ENCODE peak calls at places on chromosomes 2 and 18, in seven cellular contexts. J, Q, W, C, U, A and H are unnamed samples. For H3K9me3, the result is how much of the 10 kb centered on the place peaks cover.

GRCh38 chr2:38376683-38377500 is at the start of gene ATL2:
- DNase-seq in J (peak), Q (peak), W (peak), C (peak), U (peak), A (peak), H (peak)

GRCh38 chr2:224786848-224787247 is 70.7 kb upstream of the CCDC195 start:
- DNase-seq in J (no peak), Q (no peak), W (no peak), C (no peak), U (no peak), A (no peak), H (no peak)

GRCh38 chr18:74508821-74509225 is 12.7 kb downstream of the CNDP2 start:
- DNase-seq in J (peak), Q (no peak), W (no peak), C (no peak), U (no peak), A (peak), H (no peak)

GRCh38 chr2:38933653-38934052 is 44.0 kb downstream of the ARHGEF33 start:
- DNase-seq in J (no peak), Q (no peak), W (no peak), C (no peak), U (no peak), A (no peak), H (no peak)

GRCh38 chr2:187658952-187659525 is 104.8 kb upstream of the TFPI start:
- DNase-seq in J (peak), Q (no peak), W (peak), C (peak), U (no peak), A (no peak), H (no peak)

GRCh38 chr2:134540954-134541353 is 177.8 kb downstream of the TMEM163 start:
- DNase-seq in J (no peak), Q (no peak), W (no peak), C (no peak), U (no peak), A (no peak), H (no peak)

GRCh38 chr2:202599911-202600310 is 34.9 kb upstream of the FAM117B start:
- DNase-seq in J (no peak), Q (no peak), W (no peak), C (no peak), U (no peak), A (no peak), H (no peak)

GRCh38 chr2:45909677-45910191 is 258.3 kb downstream of the PRKCE start:
- DNase-seq in J (peak), Q (no peak), W (no peak), C (peak), U (no peak), A (no peak), H (no peak)

GRCh38 chr18:5052491-5052890 is 144.6 kb downstream of the AKAIN1 start:
- DNase-seq in J (no peak), Q (no peak), W (no peak), C (no peak), U (no peak), A (no peak), H (no peak)

GRCh38 chr18:35248429-35248828 is 7.6 kb downstream of the ZNF397 start:
- DNase-seq in J (no peak), Q (no peak), W (no peak), C (no peak), U (no peak), A (no peak), H (no peak)

GRCh38 chr18:35244671-35245070 is 3.8 kb downstream of the ZNF397 start:
- DNase-seq in J (no peak), Q (no peak), W (no peak), C (no peak), U (no peak), A (no peak), H (no peak)

GRCh38 chr18:35247412-35248249 is 6.8 kb downstream of the ZNF397 start:
- DNase-seq in J (no peak), Q (no peak), W (no peak), C (peak), U (no peak), A (no peak), H (no peak)

GRCh38 chr18:35246831-35247230 is 6.0 kb downstream of the ZNF397 start:
- DNase-seq in J (no peak), Q (no peak), W (no peak), C (no peak), U (no peak), A (no peak), H (no peak)

DNA sequence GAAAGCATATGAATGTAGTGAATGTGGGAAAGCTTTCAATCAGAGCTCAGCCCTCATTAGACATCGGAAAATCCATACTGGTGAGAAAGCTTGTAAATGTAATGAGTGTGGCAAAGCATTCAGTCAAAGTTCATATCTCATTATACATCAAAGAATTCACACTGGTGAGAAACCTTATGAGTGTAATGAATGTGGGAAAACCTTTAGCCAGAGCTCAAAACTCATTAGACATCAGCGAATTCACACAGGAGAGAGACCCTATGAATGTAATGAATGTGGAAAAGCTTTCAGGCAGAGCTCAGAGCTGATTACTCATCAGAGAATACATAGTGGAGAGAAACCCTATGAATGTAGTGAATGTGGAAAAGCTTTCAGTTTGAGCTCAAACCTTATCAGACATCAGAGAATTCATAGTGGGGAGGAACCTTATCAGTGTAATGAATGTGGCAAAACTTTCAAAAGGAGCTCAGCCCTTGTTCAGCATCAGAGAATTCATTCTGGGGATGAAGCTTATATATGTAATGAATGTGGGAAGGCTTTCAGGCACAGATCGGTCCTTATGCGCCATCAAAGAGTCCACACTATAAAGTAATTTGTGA is 5.0 kb downstream of the ZNF397 start:
- DNase-seq in J (no peak), Q (no peak), W (no peak), C (no peak), U (no peak), A (no peak), H (no peak)
- H3K9me3 ChIP-seq in J (under half), Q (under half), W (under half), C (under half), U (under half), A (under half), H (under half)

GRCh38 chr2:108837198-108837597 is 50.6 kb downstream of the CCDC138 start:
- DNase-seq in J (no peak), Q (no peak), W (no peak), C (no peak), U (no peak), A (no peak), H (no peak)

GRCh38 chr2:108835038-108835437 is 48.5 kb downstream of the CCDC138 start:
- DNase-seq in J (no peak), Q (no peak), W (no peak), C (no peak), U (no peak), A (no peak), H (no peak)

GRCh38 chr2:108833219-108833618 is 46.6 kb downstream of the CCDC138 start:
- DNase-seq in J (no peak), Q (no peak), W (peak), C (no peak), U (no peak), A (no peak), H (no peak)

GRCh38 chr2:108829916-108830315 is 43.3 kb downstream of the CCDC138 start:
- DNase-seq in J (no peak), Q (no peak), W (no peak), C (no peak), U (no peak), A (no peak), H (no peak)

DNA sequence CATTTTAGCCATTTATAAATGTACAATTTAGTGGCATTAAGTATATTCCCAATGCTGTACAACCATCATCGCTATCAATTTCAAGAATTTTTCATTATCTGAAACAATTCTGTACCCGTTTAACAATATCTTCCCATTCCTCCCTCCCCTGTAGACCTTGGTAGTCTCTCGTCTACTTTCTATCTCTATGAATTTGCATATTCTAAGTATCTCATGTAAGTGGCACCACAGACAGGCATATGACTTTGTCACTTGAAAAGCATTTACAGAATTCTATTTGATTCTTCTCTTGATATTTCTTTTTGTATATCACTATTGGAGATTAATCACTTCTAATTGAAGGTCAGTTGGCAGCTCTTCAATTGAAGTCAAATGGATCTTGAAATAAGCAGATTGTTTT is 48.0 kb downstream of the CCDC138 start:
- DNase-seq in J (no peak), Q (no peak), W (no peak), C (no peak), U (no peak), A (no peak), H (no peak)
- H3K9me3 ChIP-seq in J (under half), Q (under half), W (under half), C (under half), U (under half), A (under half), H (under half)

GRCh38 chr2:172512810-172513523 is 42.9 kb upstream of the PDK1 start:
- DNase-seq in J (no peak), Q (no peak), W (no peak), C (no peak), U (no peak), A (no peak), H (no peak)
- H3K9me3 ChIP-seq in J (under half), Q (under half), W (under half), C (under half), U (under half), A (under half), H (under half)

DNA sequence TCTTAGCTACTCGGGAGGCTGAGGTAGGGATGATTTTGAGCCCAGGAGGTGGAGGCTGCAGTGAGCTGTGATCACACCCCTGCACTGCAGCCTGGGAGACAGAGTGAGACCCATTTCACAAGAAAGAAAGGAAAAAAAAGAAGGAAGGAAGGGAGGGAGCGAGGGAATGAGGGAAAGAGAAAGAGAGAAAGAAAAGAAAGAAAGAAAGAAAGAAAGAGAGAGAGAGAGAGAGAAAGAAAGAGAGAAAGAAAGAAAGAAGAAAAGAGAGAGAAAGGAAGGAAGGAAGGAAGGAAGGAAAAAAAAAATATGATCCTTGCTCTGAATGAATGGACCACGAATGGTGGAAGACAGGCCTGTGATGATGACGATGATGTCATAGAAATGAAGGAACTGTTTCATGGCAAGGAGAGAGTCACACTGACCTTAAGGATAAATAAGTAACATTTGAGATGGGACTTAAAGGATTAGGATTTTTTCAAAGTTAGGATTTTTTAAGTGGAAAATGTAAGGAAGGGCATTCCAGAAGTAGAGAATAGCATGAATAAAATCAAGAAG is 2.2 kb upstream of the GORASP2 start:
- DNase-seq in J (no peak), Q (no peak), W (no peak), C (no peak), U (no peak), A (no peak), H (no peak)
- H3K9me3 ChIP-seq in J (under half), Q (under half), W (under half), C (under half), U (under half), A (under half), H (under half)

GRCh38 chr18:56065101-56065500 is 477.1 kb upstream of the TCF4 start:
- DNase-seq in J (no peak), Q (no peak), W (no peak), C (no peak), U (no peak), A (no peak), H (no peak)
- H3K9me3 ChIP-seq in J (under half), Q (under half), W (under half), C (under half), U (under half), A (under half), H (under half)

DNA sequence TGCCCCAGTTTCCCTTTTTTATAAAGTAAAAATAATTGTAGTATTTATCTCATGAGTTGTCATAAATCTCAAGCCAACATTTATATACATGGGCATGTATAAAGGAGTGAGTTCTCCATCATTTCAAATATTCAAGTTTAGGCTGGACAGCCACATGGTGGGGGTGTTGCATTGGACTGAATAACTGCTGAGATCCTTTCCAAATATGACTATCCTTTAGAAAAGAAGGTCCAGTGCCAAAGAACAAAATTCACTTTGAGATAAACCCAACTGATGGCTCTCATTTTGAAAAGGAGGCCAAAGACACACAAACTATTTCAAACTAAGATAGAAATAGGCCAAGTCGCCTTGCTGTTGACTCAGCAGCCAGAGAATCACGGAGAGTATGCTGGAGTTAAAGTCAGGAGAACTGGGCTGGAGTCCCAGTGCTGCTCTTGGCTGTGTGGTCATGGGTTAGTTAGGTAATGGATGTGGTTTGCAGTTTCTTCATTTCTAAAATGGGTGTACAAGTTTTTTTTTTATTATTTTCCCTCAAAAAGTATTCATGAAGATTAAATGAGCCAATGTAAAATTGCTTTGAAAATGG is 204.4 kb upstream of the LRATD1 start:
- DNase-seq in J (no peak), Q (no peak), W (peak), C (no peak), U (no peak), A (no peak), H (no peak)
- H3K9me3 ChIP-seq in J (under half), Q (under half), W (under half), C (under half), U (under half), A (under half), H (under half)